ENCODE peak calls at places on chromosomes 7 and 10, in ten cellular contexts. B, Z, G, T, U, E, P, Q, M and L are unnamed samples.

GRCh38 chr10:110502072-110502845 is 4.6 kb downstream of the DUSP5 start:
- DNase-seq in B (no peak), Z (no peak), G (no peak), T (no peak), U (no peak), E (no peak), P (no peak), Q (no peak), M (peak), L (no peak)

GRCh38 chr10:44995914-44996633 is 4.6 kb upstream of the ZNF22 start:
- DNase-seq in B (no peak), Z (no peak), G (no peak), T (no peak), U (no peak), E (peak), P (no peak), Q (no peak), M (peak), L (peak)

GRCh38 chr10:52883996-52884871 is 111.7 kb upstream of the MBL2 start:
- DNase-seq in B (peak), Z (peak), G (no peak), T (peak), U (peak), E (no peak), P (peak), Q (no peak), M (peak), L (peak)

GRCh38 chr7:79702116-79702515 is 248.6 kb upstream of the MAGI2 start:
- DNase-seq in B (no peak), Z (no peak), G (no peak), T (no peak), U (no peak), E (no peak), P (no peak), Q (no peak), M (no peak), L (peak)

GRCh38 chr7:78959471-78959870 is 494.0 kb downstream of the MAGI2 start:
- DNase-seq in B (no peak), Z (no peak), G (no peak), T (no peak), U (no peak), E (no peak), P (no peak), Q (no peak), M (no peak), L (peak)

GRCh38 chr7:25575634-25576033 is 347.3 kb upstream of the NPVF start:
- DNase-seq in B (no peak), Z (no peak), G (no peak), T (no peak), U (no peak), E (no peak), P (no peak), Q (no peak), M (no peak), L (no peak)

GRCh38 chr7:99392659-99393362 is 15.6 kb downstream of the PDAP1 start:
- DNase-seq in B (no peak), Z (peak), G (no peak), T (no peak), U (no peak), E (peak), P (no peak), Q (peak), M (peak), L (peak)

GRCh38 chr10:49191349-49191748 is 3.2 kb upstream of the TMEM273 start:
- DNase-seq in B (no peak), Z (no peak), G (no peak), T (no peak), U (no peak), E (no peak), P (no peak), Q (no peak), M (no peak), L (no peak)

GRCh38 chr7:117810642-117811512 is 62.4 kb downstream of the CTTNBP2 start:
- DNase-seq in B (no peak), Z (no peak), G (no peak), T (peak), U (no peak), E (no peak), P (no peak), Q (no peak), M (peak), L (peak)

GRCh38 chr7:99419323-99420021 is 10.7 kb downstream of the BUD31 start:
- DNase-seq in B (no peak), Z (no peak), G (no peak), T (no peak), U (no peak), E (no peak), P (no peak), Q (no peak), M (no peak), L (no peak)

GRCh38 chr10:10665750-10666149 is 351.9 kb upstream of the CELF2 start:
- DNase-seq in B (no peak), Z (no peak), G (no peak), T (no peak), U (no peak), E (no peak), P (no peak), Q (no peak), M (no peak), L (no peak)

GRCh38 chr7:95725170-95725569 is 47.2 kb upstream of the DYNC1I1 start:
- DNase-seq in B (no peak), Z (no peak), G (no peak), T (no peak), U (peak), E (no peak), P (no peak), Q (no peak), M (no peak), L (no peak)

GRCh38 chr10:48447356-48448215 is 141.1 kb downstream of the MAPK8 start:
- DNase-seq in B (no peak), Z (no peak), G (no peak), T (no peak), U (no peak), E (no peak), P (no peak), Q (no peak), M (no peak), L (no peak)

GRCh38 chr10:4543943-4544540 is 282.0 kb upstream of the AKR1E2 start:
- DNase-seq in B (no peak), Z (no peak), G (no peak), T (no peak), U (no peak), E (no peak), P (no peak), Q (no peak), M (no peak), L (no peak)

GRCh38 chr7:131919920-131920709 is 363.7 kb upstream of the PODXL start:
- DNase-seq in B (no peak), Z (no peak), G (peak), T (no peak), U (no peak), E (peak), P (no peak), Q (no peak), M (no peak), L (no peak)

GRCh38 chr7:27194641-27195379 is 5.1 kb downstream of the HOXA13 start:
- DNase-seq in B (no peak), Z (peak), G (no peak), T (no peak), U (no peak), E (peak), P (no peak), Q (no peak), M (no peak), L (no peak)

GRCh38 chr7:50696810-50697582 is 85.7 kb downstream of the GRB10 start:
- DNase-seq in B (peak), Z (no peak), G (no peak), T (no peak), U (peak), E (no peak), P (no peak), Q (no peak), M (no peak), L (peak)

GRCh38 chr10:79602953-79603352 is 7.8 kb upstream of the SFTPA1 start:
- DNase-seq in B (no peak), Z (no peak), G (no peak), T (no peak), U (no peak), E (no peak), P (no peak), Q (no peak), M (no peak), L (no peak)

GRCh38 chr7:129228633-129229032 is 3.8 kb downstream of the AHCYL2 start:
- DNase-seq in B (no peak), Z (no peak), G (no peak), T (no peak), U (no peak), E (no peak), P (no peak), Q (no peak), M (no peak), L (no peak)

GRCh38 chr7:114930107-114930521 is 8.2 kb downstream of the MDFIC start:
- DNase-seq in B (no peak), Z (no peak), G (no peak), T (no peak), U (no peak), E (no peak), P (no peak), Q (no peak), M (no peak), L (no peak)